ENCODE peak calls at places on chromosomes 13 and 19, in five cellular contexts. G, V, K, F and H are unnamed samples.

GRCh38 chr19:46812898-46813569 is 24.6 kb upstream of the SLC1A5 start:
- DNase-seq in G (no peak), V (no peak), K (no peak), F (no peak), H (no peak)

GRCh38 chr13:30569901-30570576 is 47.7 kb upstream of the USPL1 start:
- DNase-seq in G (peak; percentile 98), V (no peak), K (peak; percentile 90), F (no peak), H (no peak)

GRCh38 chr13:29925457-29925856 is 75.0 kb upstream of the UBL3 start:
- DNase-seq in G (peak; percentile 86), V (no peak), K (peak; percentile 69), F (no peak), H (no peak)

GRCh38 chr19:2087621-2088100 is 8.5 kb downstream of the MOB3A start:
- DNase-seq in G (no peak), V (peak; percentile 88), K (no peak), F (peak; percentile 56), H (no peak)

GRCh38 chr13:27774651-27775050 is 17.6 kb upstream of the GSX1 start:
- DNase-seq in G (no peak), V (no peak), K (no peak), F (no peak), H (no peak)

GRCh38 chr13:113413178-113413897 is 40.0 kb downstream of the ADPRHL1 start:
- DNase-seq in G (no peak), V (no peak), K (no peak), F (no peak), H (no peak)

GRCh38 chr19:282501-282900 is 8.7 kb downstream of the PLPP2 start:
- DNase-seq in G (no peak), V (no peak), K (no peak), F (no peak), H (no peak)

GRCh38 chr13:114315074-114315785 is 927 bp downstream of the CHAMP1 start:
- DNase-seq in G (no peak), V (no peak), K (no peak), F (no peak), H (no peak)

GRCh38 chr13:29569253-29570057 is 26.0 kb downstream of the SLC7A1 start:
- DNase-seq in G (no peak), V (no peak), K (no peak), F (no peak), H (no peak)

GRCh38 chr13:111344471-111345191 is 24.2 kb downstream of the TEX29 start:
- DNase-seq in G (peak; percentile 27), V (no peak), K (no peak), F (no peak), H (no peak)

GRCh38 chr19:38290631-38291147 is 13.4 kb upstream of the C19orf33 start:
- DNase-seq in G (peak; percentile 94), V (no peak), K (peak; percentile 74), F (no peak), H (no peak)

GRCh38 chr19:18896421-18896841 is 473 bp upstream of the CERS1 start:
- DNase-seq in G (no peak), V (peak; percentile 61), K (no peak), F (peak; percentile 53), H (no peak)

GRCh38 chr19:4660181-4660791 is 9.9 kb downstream of the MYDGF start:
- DNase-seq in G (no peak), V (no peak), K (no peak), F (no peak), H (no peak)
- TF ChIP-seq CTCF in G (no peak), V (peak; percentile 28), K (peak; percentile 10), F (peak; percentile 50), H (peak; percentile 52)

GRCh38 chr13:36212789-36213188 is 1.6 kb downstream of the SOHLH2 start:
- DNase-seq in G (no peak), V (no peak), K (no peak), F (no peak), H (no peak)

GRCh38 chr13:36211567-36211966 is 2.8 kb downstream of the SOHLH2 start:
- DNase-seq in G (no peak), V (no peak), K (no peak), F (no peak), H (no peak)

GRCh38 chr13:36217456-36217855 is 3.1 kb upstream of the SOHLH2 start:
- DNase-seq in G (no peak), V (no peak), K (no peak), F (no peak), H (no peak)

GRCh38 chr13:36219883-36220282 is 5.5 kb upstream of the SOHLH2 start:
- DNase-seq in G (no peak), V (no peak), K (no peak), F (no peak), H (no peak)

DNA sequence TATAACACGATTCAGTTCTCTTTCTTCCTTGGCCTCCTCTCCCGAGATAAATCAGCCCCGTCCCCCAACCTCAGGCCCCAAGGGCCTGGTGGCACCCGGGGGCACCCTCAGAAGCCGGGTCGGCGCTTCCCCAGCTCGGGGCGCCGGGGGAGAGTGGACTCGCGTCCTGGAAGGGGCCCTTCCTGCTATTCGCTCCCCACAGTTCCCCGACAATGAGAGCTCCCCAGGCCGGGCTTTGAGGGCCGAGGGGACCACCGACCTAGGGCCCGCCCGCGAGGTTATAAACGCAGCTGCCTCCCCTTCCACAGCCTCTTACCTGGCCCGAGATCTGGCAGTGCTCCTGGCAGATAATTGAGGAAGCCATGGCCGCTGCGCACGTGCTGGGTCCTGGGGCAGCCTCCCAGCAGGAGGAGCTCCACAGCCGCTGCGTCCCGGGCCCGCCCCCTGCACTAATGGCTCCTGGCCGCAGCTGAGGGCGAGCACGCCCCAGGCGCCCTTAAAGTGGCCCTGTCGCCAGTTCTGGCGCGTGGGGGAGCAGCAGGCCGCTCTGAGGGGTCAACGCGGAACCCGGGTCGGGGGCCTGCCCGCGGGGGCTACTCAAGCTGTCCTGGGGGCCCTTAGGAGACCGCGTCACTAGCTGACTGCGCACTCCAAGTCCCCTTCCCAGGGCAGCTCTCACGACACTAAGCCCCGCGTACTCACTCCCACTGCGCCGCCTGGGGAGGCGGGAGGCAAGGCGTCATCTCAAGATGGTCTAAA is at the start of gene SOHLH2:
- DNase-seq in G (no peak), V (no peak), K (no peak), F (no peak), H (no peak)
- TF ChIP-seq CTCF in G (no peak), V (no peak), K (no peak), F (no peak), H (no peak)

GRCh38 chr19:32256341-32256975 is 89.0 kb upstream of the ZNF507 start:
- DNase-seq in G (no peak), V (no peak), K (no peak), F (no peak), H (no peak)
- TF ChIP-seq CTCF in G (no peak), V (no peak), K (no peak), F (no peak), H (no peak)

GRCh38 chr13:85896516-85897450 is 97.6 kb upstream of the SLITRK6 start:
- DNase-seq in G (no peak), V (peak; percentile 43), K (no peak), F (no peak), H (no peak)
- TF ChIP-seq CTCF in G (no peak), V (no peak), K (no peak), F (peak; percentile 35), H (peak; percentile 64)

GRCh38 chr13:71312923-71313322 is 554.1 kb downstream of the DACH1 start:
- DNase-seq in G (no peak), V (no peak), K (no peak), F (no peak), H (no peak)
- TF ChIP-seq CTCF in G (no peak), V (no peak), K (no peak), F (no peak), H (no peak)